ENCODE peak calls at places on chromosome 18, in four cellular contexts. E, P, X and R are unnamed samples.

GRCh38 chr18:28606686-28607085 is 429.8 kb upstream of the CDH2 start:
- DNase-seq in X (no peak), E (no peak), P (no peak), R (no peak)

GRCh38 chr18:32425466-32425865 is 45.2 kb downstream of the GAREM1 start:
- DNase-seq in P (no peak), E (no peak), X (peak), R (no peak)

GRCh38 chr18:38551881-38552280 is 986.3 kb upstream of the CELF4 start:
- DNase-seq in P (no peak), E (no peak), X (no peak), R (no peak)

GRCh38 chr18:59787998-59788875 is 91.0 kb upstream of the CCBE1 start:
- DNase-seq in X (no peak), P (no peak), E (no peak), R (no peak)

GRCh38 chr18:1104265-1104792 is 199.7 kb downstream of the ADCYAP1 start:
- DNase-seq in X (no peak), E (no peak), P (no peak), R (no peak)

GRCh38 chr18:8177330-8178016 is 431.8 kb upstream of the RAB12 start:
- DNase-seq in X (peak), P (no peak), E (no peak), R (no peak)

GRCh38 chr18:28067346-28067745 is 109.6 kb downstream of the CDH2 start:
- DNase-seq in X (no peak), E (no peak), P (no peak), R (no peak)

GRCh38 chr18:21293479-21293878 is 51.4 kb downstream of the GREB1L start:
- DNase-seq in P (no peak), X (no peak), E (no peak), R (no peak)

GRCh38 chr18:49892148-49892924 is 79.0 kb upstream of the ACAA2 start:
- DNase-seq in E (no peak), X (peak), P (no peak), R (no peak)

GRCh38 chr18:22330508-22330907 is 87.2 kb downstream of the CTAGE1 start:
- DNase-seq in X (no peak), P (no peak), E (no peak), R (no peak)

GRCh38 chr18:78612318-78612717 is 367.3 kb upstream of the SALL3 start:
- DNase-seq in X (no peak), E (no peak), P (no peak), R (no peak)

GRCh38 chr18:7329036-7329435 is 98.1 kb downstream of the LRRC30 start:
- DNase-seq in X (no peak), P (no peak), E (no peak), R (no peak)

GRCh38 chr18:67359868-67360838 is 156.4 kb downstream of the DSEL start:
- DNase-seq in E (no peak), P (no peak), X (peak), R (no peak)

GRCh38 chr18:27707201-27707600 is 469.7 kb downstream of the CDH2 start:
- DNase-seq in X (no peak), E (no peak), P (no peak), R (no peak)

GRCh38 chr18:14917311-14917710 is 169.3 kb downstream of the ANKRD30B start:
- DNase-seq in X (no peak), E (no peak), P (no peak), R (no peak)

DNA sequence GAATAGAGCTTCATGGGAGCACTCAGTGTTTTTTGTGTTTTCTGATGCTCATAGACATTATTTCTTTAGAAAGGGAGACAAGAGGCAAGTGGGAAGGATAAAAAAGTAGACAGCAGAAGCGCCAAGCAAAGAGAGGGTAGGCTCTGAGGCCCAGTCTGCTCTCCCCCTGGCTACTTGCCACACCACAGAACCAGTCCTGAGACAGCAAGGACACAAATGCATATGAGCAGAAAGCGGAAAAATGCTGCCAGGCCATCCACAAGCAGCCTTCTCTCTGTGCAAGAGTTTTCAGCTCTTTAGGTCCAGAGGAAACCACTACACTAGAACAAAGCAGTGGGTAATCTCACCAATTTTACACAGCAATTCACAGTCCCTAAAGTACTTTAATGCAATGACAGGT is 285.4 kb downstream of the ZNF521 start:
- DNase-seq in X (no peak), P (no peak), E (no peak), R (no peak)
- TF ChIP-seq CBFB in X (no peak), P (no peak), E (no peak), R (no peak)

GRCh38 chr18:54251606-54252400 is 17.5 kb upstream of the POLI start:
- DNase-seq in X (no peak), E (no peak), P (no peak), R (no peak)

GRCh38 chr18:54257015-54257414 is 12.3 kb upstream of the POLI start:
- DNase-seq in E (no peak), X (no peak), P (no peak), R (no peak)

GRCh38 chr18:54250846-54251251 is 18.5 kb upstream of the POLI start:
- DNase-seq in P (peak), X (no peak), E (no peak), R (no peak)

GRCh38 chr18:54255141-54255540 is 14.2 kb upstream of the POLI start:
- DNase-seq in P (no peak), E (no peak), X (no peak), R (no peak)

GRCh38 chr18:54254265-54254758 is 15.0 kb upstream of the POLI start:
- DNase-seq in P (no peak), X (peak), E (no peak), R (no peak)
- TF ChIP-seq ESRRA in P (no peak), X (peak), E (no peak), R (no peak)

GRCh38 chr18:69387181-69387580 is 13.5 kb upstream of the DOK6 start:
- DNase-seq in X (no peak), E (no peak), P (no peak), R (no peak)
- TF ChIP-seq CBFB in X (no peak), E (no peak), P (no peak), R (no peak)

GRCh38 chr18:47719096-47719780 is 211.2 kb downstream of the SMAD2 start:
- DNase-seq in E (no peak), X (no peak), P (no peak), R (no peak)
- TF ChIP-seq ESRRA in E (no peak), X (no peak), P (no peak), R (no peak)